ENCODE peak calls at places on chromosome 18, in ten cellular contexts. O is hypothalamus; B is HCT116; M is brain microvascular endothelial cell; Q is SW 1271; L is activated gamma-delta T cell treated with anti-CD3 and anti-CD28 coated beads, Interleukin-2, amount 50 U/mL, for 16 hours; P is mesenteric fat pad; N is ureter; T is stimulated activated CD4-positive, alpha-beta T cell treated with anti-CD3 and anti-CD28 coated beads, Interleukin-2, amount 100 ng/mL, for 48 hours; W is anterior cingulate cortex. S is an unnamed sample.

GRCh38 chr18:45402485-45403056 is 212.7 kb upstream of the SLC14A2 start:
- DNase-seq in O (no peak), B (no peak), M (peak; percentile 29), Q (no peak), L (no peak), P (no peak), N (no peak), T (no peak), W (no peak), S (no peak)

GRCh38 chr18:46148810-46149209 is 44.6 kb downstream of the HAUS1 start:
- DNase-seq in O (no peak), B (no peak), M (peak; percentile 67), Q (no peak), L (peak; percentile 27), P (no peak), N (no peak), T (peak; percentile 54), W (peak; percentile 16), S (peak; percentile 52)

GRCh38 chr18:24672165-24672950 is 211.9 kb downstream of the HRH4 start:
- DNase-seq in O (no peak), B (no peak), M (no peak), Q (no peak), L (no peak), P (no peak), N (no peak), T (no peak), W (no peak), S (peak; percentile 38)

GRCh38 chr18:48813833-48814489 is 136.8 kb downstream of the SMAD7 start:
- DNase-seq in O (no peak), B (no peak), M (no peak), Q (no peak), L (no peak), P (peak; percentile 43), N (peak; percentile 43), T (no peak), W (no peak), S (no peak)

GRCh38 chr18:30358545-30358944 is 684.0 kb downstream of the DSC3 start:
- DNase-seq in O (no peak), B (no peak), M (no peak), Q (no peak), L (no peak), P (no peak), N (no peak), T (no peak), W (peak; percentile 37), S (no peak)

GRCh38 chr18:59467497-59467896 is 108.4 kb upstream of the LMAN1 start:
- DNase-seq in O (no peak), B (no peak), M (no peak), Q (no peak), L (no peak), P (no peak), N (no peak), T (no peak), W (no peak), S (no peak)

GRCh38 chr18:13643261-13643671 is 83.1 kb downstream of the FAM210A start:
- DNase-seq in O (no peak), B (no peak), M (no peak), Q (no peak), L (no peak), P (no peak), N (no peak), T (no peak), W (no peak), S (no peak)

GRCh38 chr18:33440011-33440383 is 524 bp downstream of the CCDC178 start:
- DNase-seq in O (peak; percentile 47), B (no peak), M (peak; percentile 42), Q (no peak), L (no peak), P (no peak), N (peak; percentile 51), T (no peak), W (peak; percentile 14), S (peak; percentile 29)

GRCh38 chr18:46623541-46623940 is 33.5 kb downstream of the LOXHD1 start:
- DNase-seq in O (no peak), B (no peak), M (no peak), Q (no peak), L (no peak), P (no peak), N (peak; percentile 56), T (no peak), W (no peak), S (no peak)

GRCh38 chr18:49520661-49521145 is 33.7 kb upstream of the C18orf32 start:
- DNase-seq in O (no peak), B (no peak), M (no peak), Q (no peak), L (no peak), P (peak; percentile 18), N (no peak), T (no peak), W (no peak), S (no peak)

GRCh38 chr18:9968081-9968848 is 54.4 kb downstream of the VAPA start:
- DNase-seq in O (no peak), B (no peak), M (no peak), Q (no peak), L (no peak), P (no peak), N (no peak), T (no peak), W (no peak), S (no peak)

GRCh38 chr18:52343731-52344340 is 3.8 kb downstream of the DCC start:
- DNase-seq in O (no peak), B (no peak), M (no peak), Q (no peak), L (no peak), P (no peak), N (no peak), T (no peak), W (no peak), S (no peak)